ENCODE peak calls at places on chromosome 5, in nine cellular contexts. S is CD8-positive, alpha-beta T cell; A is spleen; B is HFF-Myc; D is astrocyte of the spinal cord; L is fibroblast of lung; X is A673; G is AG04450; T is thyroid gland. M is an unnamed sample.

GRCh38 chr5:76926329-76927105 is 26.3 kb upstream of the CRHBP start:
- DNase-seq in S (no peak), A (no peak), B (peak), D (peak), L (no peak), X (peak), G (no peak), T (no peak), M (no peak)

GRCh38 chr5:68251386-68251785 is 35.8 kb downstream of the PIK3R1 start:
- DNase-seq in S (peak), A (no peak), B (no peak), D (peak), L (peak), X (peak), G (no peak), T (peak), M (no peak)

GRCh38 chr5:40578501-40579451 is 100.9 kb upstream of the PTGER4 start:
- DNase-seq in S (no peak), A (no peak), B (no peak), D (no peak), L (peak), X (no peak), G (no peak), T (no peak), M (no peak)

GRCh38 chr5:141945511-141946024 is 12.4 kb downstream of the PCDH12 start:
- DNase-seq in S (no peak), A (peak), B (no peak), D (no peak), L (peak), X (no peak), G (no peak), T (no peak), M (no peak)

GRCh38 chr5:94693043-94693822 is 74.8 kb downstream of the SLF1 start:
- DNase-seq in S (no peak), A (no peak), B (peak), D (peak), L (peak), X (peak), G (peak), T (no peak), M (peak)

GRCh38 chr5:67249590-67249895 is 52.9 kb upstream of the CD180 start:
- DNase-seq in S (no peak), A (no peak), B (peak), D (no peak), L (no peak), X (peak), G (no peak), T (peak), M (peak)

GRCh38 chr5:138470322-138471285 is 5.3 kb downstream of the EGR1 start:
- DNase-seq in S (no peak), A (no peak), B (no peak), D (peak), L (no peak), X (peak), G (peak), T (no peak), M (peak)

GRCh38 chr5:43304520-43304919 is 8.7 kb downstream of the HMGCS1 start:
- DNase-seq in S (no peak), A (no peak), B (no peak), D (no peak), L (no peak), X (no peak), G (no peak), T (no peak), M (peak)

GRCh38 chr5:59099270-59099994 is 516.6 kb downstream of the RAB3C start:
- DNase-seq in S (peak), A (no peak), B (no peak), D (peak), L (peak), X (no peak), G (peak), T (no peak), M (peak)

GRCh38 chr5:95572016-95572415 is 17.1 kb downstream of the ARSK start:
- DNase-seq in S (no peak), A (no peak), B (no peak), D (no peak), L (peak), X (no peak), G (no peak), T (no peak), M (no peak)

GRCh38 chr5:82493217-82493616 is 215.1 kb upstream of the RPS23 start:
- DNase-seq in S (no peak), A (no peak), B (no peak), D (no peak), L (no peak), X (no peak), G (no peak), T (no peak), M (no peak)

GRCh38 chr5:82497242-82497641 is 219.1 kb upstream of the RPS23 start:
- DNase-seq in S (no peak), A (no peak), B (no peak), D (no peak), L (no peak), X (no peak), G (no peak), T (no peak), M (no peak)

GRCh38 chr5:82489668-82490067 is 211.5 kb upstream of the RPS23 start:
- DNase-seq in S (no peak), A (no peak), B (no peak), D (no peak), L (no peak), X (no peak), G (no peak), T (no peak), M (no peak)

GRCh38 chr5:82499845-82500244 is 221.7 kb upstream of the RPS23 start:
- DNase-seq in S (no peak), A (no peak), B (no peak), D (peak), L (peak), X (no peak), G (no peak), T (no peak), M (no peak)

GRCh38 chr5:82494942-82495341 is 216.8 kb upstream of the RPS23 start:
- DNase-seq in S (no peak), A (no peak), B (no peak), D (no peak), L (no peak), X (peak), G (no peak), T (no peak), M (peak)
- TF ChIP-seq CTCF in S (no peak), A (no peak), B (peak), D (peak), L (no peak), X (peak), G (peak), T (no peak), M (peak)

DNA sequence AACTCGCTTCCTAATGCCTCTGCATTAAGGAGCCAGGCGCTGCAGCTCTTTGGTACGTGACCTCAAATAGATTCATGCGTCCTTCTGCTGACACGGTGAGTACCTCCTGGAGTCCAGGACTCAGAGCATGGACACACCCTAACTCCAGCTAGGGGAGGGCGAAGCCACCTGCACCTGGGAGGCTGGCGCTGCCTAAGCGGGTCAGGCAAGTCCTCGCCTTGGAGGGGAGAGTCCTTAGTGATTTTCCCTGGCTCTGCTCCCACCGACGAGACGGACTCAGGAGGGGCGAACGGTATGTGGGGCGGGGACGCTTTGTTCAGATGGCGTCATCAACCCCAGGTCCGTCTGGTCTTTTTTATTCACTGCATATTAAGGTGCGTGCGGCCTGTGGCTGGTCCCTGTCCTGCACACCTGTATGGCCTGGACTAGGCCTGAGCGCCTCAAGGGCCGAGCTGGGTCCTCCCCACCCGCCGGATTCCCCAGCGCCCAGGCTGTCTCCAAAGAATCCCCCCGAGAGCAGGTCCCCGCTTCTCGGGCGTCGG is 50.3 kb downstream of the NSUN2 start:
- DNase-seq in S (no peak), A (no peak), B (no peak), D (no peak), L (peak), X (no peak), G (no peak), T (no peak), M (no peak)
- H3K4me3 ChIP-seq in S (no peak), A (no peak), B (no peak), D (peak), L (peak), X (peak), G (peak), T (no peak), M (peak)

GRCh38 chr5:80654391-80655230 is at the start of the genes DHFR and MSH3:
- DNase-seq in S (peak), A (peak), B (peak), D (peak), L (peak), X (peak), G (peak), T (peak), M (peak)
- TF ChIP-seq CTCF in S (no peak), A (no peak), B (no peak), D (no peak), L (no peak), X (no peak), G (peak), T (no peak), M (no peak)

DNA sequence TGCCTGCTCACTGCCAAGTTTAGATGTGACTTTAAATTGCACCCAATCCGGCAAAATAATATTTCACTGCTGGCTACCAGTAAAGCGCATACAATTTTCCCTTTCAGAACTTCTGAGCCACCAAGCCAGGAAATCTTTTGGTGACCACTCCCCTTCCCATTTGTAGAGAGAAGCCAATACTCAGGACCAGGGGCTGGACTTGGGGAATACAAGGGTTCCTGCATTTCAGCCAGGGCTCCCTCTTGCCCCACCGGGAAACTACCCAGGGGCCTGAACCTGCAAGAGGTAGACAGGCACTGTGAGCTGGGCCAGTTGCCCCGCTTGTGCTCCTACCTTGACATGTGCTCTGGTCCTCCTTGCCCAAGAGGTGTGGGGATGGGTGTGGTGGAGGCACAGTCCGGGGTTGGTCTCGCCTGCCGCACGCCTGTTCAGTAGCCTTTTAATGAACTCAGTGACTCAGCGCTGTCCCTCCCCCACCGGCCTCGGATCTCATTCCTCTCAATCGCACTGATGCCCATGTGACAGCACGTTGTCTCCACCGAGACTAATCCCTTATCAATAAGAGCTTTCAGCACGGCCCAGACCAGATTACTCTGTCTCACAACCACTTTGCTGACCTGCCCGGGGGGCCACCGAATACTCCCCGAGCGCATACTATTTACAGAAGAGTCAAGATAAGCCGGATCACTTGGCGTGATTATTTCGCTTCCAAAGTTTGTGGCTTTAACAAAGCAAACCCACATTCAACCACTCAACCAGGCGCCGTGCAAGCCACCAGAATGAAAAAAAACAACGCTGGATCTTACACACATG is 226.5 kb downstream of the DCP2 start:
- DNase-seq in S (no peak), A (no peak), B (no peak), D (peak), L (peak), X (no peak), G (no peak), T (peak), M (no peak)
- H3K4me3 ChIP-seq in S (no peak), A (no peak), B (no peak), D (no peak), L (no peak), X (no peak), G (no peak), T (no peak), M (no peak)

DNA sequence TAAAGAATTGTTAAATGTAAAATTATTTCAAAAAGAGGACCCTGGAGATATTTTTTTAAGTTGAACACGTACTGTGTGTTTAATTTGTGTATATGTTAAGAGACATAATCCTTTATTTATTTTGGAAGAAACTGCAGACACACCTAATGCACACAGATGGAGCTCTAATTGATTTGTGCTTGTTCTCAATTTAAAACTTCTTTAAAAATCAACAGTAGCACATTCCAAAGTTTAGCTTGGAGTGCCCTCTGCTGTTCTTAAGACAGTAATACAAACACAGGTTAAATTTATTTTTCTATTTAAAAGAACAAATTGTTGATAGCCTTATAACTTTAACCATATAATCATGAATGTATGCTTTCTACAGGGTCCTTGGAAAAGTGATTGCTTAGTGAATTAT is 277.6 kb upstream of the ADAMTS16 start:
- DNase-seq in S (no peak), A (no peak), B (peak), D (peak), L (peak), X (peak), G (no peak), T (no peak), M (peak)
- TF ChIP-seq CTCF in S (no peak), A (no peak), B (no peak), D (peak), L (peak), X (peak), G (peak), T (no peak), M (peak)

GRCh38 chr5:151005975-151006576 is 14.3 kb upstream of the GPX3 start:
- DNase-seq in S (no peak), A (no peak), B (peak), D (no peak), L (peak), X (no peak), G (peak), T (peak), M (peak)
- H3K4me3 ChIP-seq in S (no peak), A (no peak), B (no peak), D (no peak), L (peak), X (no peak), G (no peak), T (no peak), M (no peak)

GRCh38 chr5:61675015-61675692 is 343.1 kb downstream of the ZSWIM6 start:
- DNase-seq in S (no peak), A (no peak), B (no peak), D (no peak), L (no peak), X (peak), G (no peak), T (no peak), M (no peak)

GRCh38 chr5:61677220-61677619 is 345.2 kb downstream of the ZSWIM6 start:
- DNase-seq in S (no peak), A (no peak), B (no peak), D (no peak), L (no peak), X (no peak), G (no peak), T (no peak), M (no peak)

GRCh38 chr5:61680247-61680646 is 348.2 kb downstream of the ZSWIM6 start:
- DNase-seq in S (no peak), A (no peak), B (no peak), D (no peak), L (no peak), X (no peak), G (no peak), T (no peak), M (no peak)

GRCh38 chr5:61679562-61679961 is 347.5 kb downstream of the ZSWIM6 start:
- DNase-seq in S (no peak), A (no peak), B (no peak), D (no peak), L (no peak), X (no peak), G (no peak), T (no peak), M (no peak)

GRCh38 chr5:61678966-61679365 is 346.9 kb downstream of the ZSWIM6 start:
- DNase-seq in S (no peak), A (no peak), B (no peak), D (no peak), L (no peak), X (peak), G (no peak), T (no peak), M (no peak)
- TF ChIP-seq CTCF in S (no peak), A (no peak), B (no peak), D (no peak), L (no peak), X (peak), G (no peak), T (no peak), M (peak)